ENCODE peak calls at places on chromosomes 2 and 18, in eight cellular contexts. One of them, this sample, is unnamed.

GRCh38 chr18:6785411-6785810 is 55.9 kb downstream of the ARHGAP28 start:
- DNase-seq in left ventricle myocardium inferior: no peak
- DNase-seq in AG09319: no peak
- DNase-seq in fibroblast of the aortic adventitia: no peak
- DNase-seq in prostate gland: no peak
- DNase-seq in RWPE1: no peak
- DNase-seq in cardiac muscle cell: no peak
- DNase-seq in A549: no peak
- DNase-seq in this sample: no peak

GRCh38 chr2:139439100-139439499 is 658.9 kb upstream of the NXPH2 start:
- DNase-seq in left ventricle myocardium inferior: no peak
- DNase-seq in AG09319: no peak
- DNase-seq in fibroblast of the aortic adventitia: no peak
- DNase-seq in prostate gland: no peak
- DNase-seq in RWPE1: no peak
- DNase-seq in cardiac muscle cell: no peak
- DNase-seq in A549: no peak
- DNase-seq in this sample: no peak

GRCh38 chr18:8791171-8791651 is 85.9 kb downstream of the MTCL1 start:
- DNase-seq in left ventricle myocardium inferior: no peak
- DNase-seq in AG09319: no peak
- DNase-seq in fibroblast of the aortic adventitia: peak
- DNase-seq in prostate gland: no peak
- DNase-seq in RWPE1: no peak
- DNase-seq in cardiac muscle cell: no peak
- DNase-seq in A549: no peak
- DNase-seq in this sample: no peak

GRCh38 chr2:28045676-28046351 is 155.3 kb downstream of the BABAM2 start:
- DNase-seq in left ventricle myocardium inferior: no peak
- DNase-seq in AG09319: no peak
- DNase-seq in fibroblast of the aortic adventitia: no peak
- DNase-seq in prostate gland: no peak
- DNase-seq in RWPE1: peak
- DNase-seq in cardiac muscle cell: no peak
- DNase-seq in A549: no peak
- DNase-seq in this sample: peak

GRCh38 chr2:203559640-203560039 is 24.5 kb upstream of the RAPH1 start:
- DNase-seq in left ventricle myocardium inferior: no peak
- DNase-seq in AG09319: no peak
- DNase-seq in fibroblast of the aortic adventitia: no peak
- DNase-seq in prostate gland: no peak
- DNase-seq in RWPE1: no peak
- DNase-seq in cardiac muscle cell: no peak
- DNase-seq in A549: no peak
- DNase-seq in this sample: no peak

GRCh38 chr2:121898483-121898882 is 143.0 kb downstream of the TSN start:
- DNase-seq in left ventricle myocardium inferior: no peak
- DNase-seq in AG09319: peak
- DNase-seq in fibroblast of the aortic adventitia: peak
- DNase-seq in prostate gland: no peak
- DNase-seq in RWPE1: peak
- DNase-seq in cardiac muscle cell: peak
- DNase-seq in A549: no peak
- DNase-seq in this sample: no peak

GRCh38 chr2:189982777-189983394 is 79.6 kb downstream of the MSTN start:
- DNase-seq in left ventricle myocardium inferior: no peak
- DNase-seq in AG09319: no peak
- DNase-seq in fibroblast of the aortic adventitia: peak
- DNase-seq in prostate gland: no peak
- DNase-seq in RWPE1: no peak
- DNase-seq in cardiac muscle cell: peak
- DNase-seq in A549: peak
- DNase-seq in this sample: no peak

GRCh38 chr18:79610461-79611039 is 69.1 kb upstream of the CTDP1 start:
- DNase-seq in left ventricle myocardium inferior: no peak
- DNase-seq in AG09319: no peak
- DNase-seq in fibroblast of the aortic adventitia: no peak
- DNase-seq in prostate gland: no peak
- DNase-seq in RWPE1: no peak
- DNase-seq in cardiac muscle cell: peak
- DNase-seq in A549: no peak
- DNase-seq in this sample: no peak

GRCh38 chr2:179020156-179020750 is 29.7 kb downstream of the CCDC141 start:
- DNase-seq in left ventricle myocardium inferior: no peak
- DNase-seq in AG09319: no peak
- DNase-seq in fibroblast of the aortic adventitia: peak
- DNase-seq in prostate gland: no peak
- DNase-seq in RWPE1: peak
- DNase-seq in cardiac muscle cell: peak
- DNase-seq in A549: peak
- DNase-seq in this sample: peak

GRCh38 chr2:189517847-189518535 is 62.6 kb downstream of the SLC40A1 start:
- DNase-seq in left ventricle myocardium inferior: no peak
- DNase-seq in AG09319: no peak
- DNase-seq in fibroblast of the aortic adventitia: peak
- DNase-seq in prostate gland: no peak
- DNase-seq in RWPE1: no peak
- DNase-seq in cardiac muscle cell: peak
- DNase-seq in A549: no peak
- DNase-seq in this sample: no peak

DNA sequence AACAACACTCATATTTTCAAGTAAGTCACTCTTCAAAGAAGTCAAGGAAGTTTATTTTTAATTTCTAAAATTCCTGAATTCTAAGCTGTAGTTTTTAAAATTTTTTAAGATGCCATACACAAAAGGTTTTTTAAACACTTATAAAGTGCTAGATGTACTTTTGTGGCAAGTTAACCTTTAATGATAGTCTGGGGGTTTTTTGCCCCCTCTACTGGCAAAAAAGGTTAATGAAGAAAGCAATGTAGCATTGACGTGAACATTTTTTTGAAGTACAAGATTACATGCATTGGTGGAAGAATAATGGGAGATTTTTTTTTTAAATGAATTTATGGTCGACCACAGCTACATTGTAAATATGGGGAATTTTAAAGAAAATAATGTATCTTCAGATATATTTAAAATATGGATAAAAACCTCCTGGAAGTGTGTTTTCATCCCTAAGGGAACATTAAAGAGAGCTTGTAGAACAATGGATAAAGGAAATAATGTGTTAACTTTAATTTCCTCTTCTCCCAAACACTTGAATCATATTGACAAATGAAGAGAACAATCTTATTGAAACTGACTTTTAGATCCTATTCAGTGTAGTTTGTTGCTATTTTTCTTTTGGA is 12.6 kb downstream of the ITPRID2 start:
- DNase-seq in left ventricle myocardium inferior: no peak
- DNase-seq in AG09319: no peak
- DNase-seq in fibroblast of the aortic adventitia: peak
- DNase-seq in prostate gland: no peak
- DNase-seq in RWPE1: peak
- DNase-seq in cardiac muscle cell: peak
- DNase-seq in A549: peak
- DNase-seq in this sample: no peak
- TF ChIP-seq CTCF in left ventricle myocardium inferior: peak
- TF ChIP-seq CTCF in AG09319: peak
- TF ChIP-seq CTCF in fibroblast of the aortic adventitia: peak
- TF ChIP-seq CTCF in prostate gland: peak
- TF ChIP-seq CTCF in RWPE1: peak
- TF ChIP-seq CTCF in cardiac muscle cell: peak
- TF ChIP-seq CTCF in A549: peak
- TF ChIP-seq CTCF in this sample: peak

GRCh38 chr18:34866739-34867138 is 156.6 kb downstream of the DTNA start:
- DNase-seq in left ventricle myocardium inferior: no peak
- DNase-seq in AG09319: no peak
- DNase-seq in fibroblast of the aortic adventitia: peak
- DNase-seq in prostate gland: no peak
- DNase-seq in RWPE1: no peak
- DNase-seq in cardiac muscle cell: peak
- DNase-seq in A549: no peak
- DNase-seq in this sample: no peak
- TF ChIP-seq CTCF in left ventricle myocardium inferior: peak
- TF ChIP-seq CTCF in AG09319: peak
- TF ChIP-seq CTCF in fibroblast of the aortic adventitia: peak
- TF ChIP-seq CTCF in prostate gland: no peak
- TF ChIP-seq CTCF in RWPE1: no peak
- TF ChIP-seq CTCF in cardiac muscle cell: peak
- TF ChIP-seq CTCF in A549: peak
- TF ChIP-seq CTCF in this sample: no peak

DNA sequence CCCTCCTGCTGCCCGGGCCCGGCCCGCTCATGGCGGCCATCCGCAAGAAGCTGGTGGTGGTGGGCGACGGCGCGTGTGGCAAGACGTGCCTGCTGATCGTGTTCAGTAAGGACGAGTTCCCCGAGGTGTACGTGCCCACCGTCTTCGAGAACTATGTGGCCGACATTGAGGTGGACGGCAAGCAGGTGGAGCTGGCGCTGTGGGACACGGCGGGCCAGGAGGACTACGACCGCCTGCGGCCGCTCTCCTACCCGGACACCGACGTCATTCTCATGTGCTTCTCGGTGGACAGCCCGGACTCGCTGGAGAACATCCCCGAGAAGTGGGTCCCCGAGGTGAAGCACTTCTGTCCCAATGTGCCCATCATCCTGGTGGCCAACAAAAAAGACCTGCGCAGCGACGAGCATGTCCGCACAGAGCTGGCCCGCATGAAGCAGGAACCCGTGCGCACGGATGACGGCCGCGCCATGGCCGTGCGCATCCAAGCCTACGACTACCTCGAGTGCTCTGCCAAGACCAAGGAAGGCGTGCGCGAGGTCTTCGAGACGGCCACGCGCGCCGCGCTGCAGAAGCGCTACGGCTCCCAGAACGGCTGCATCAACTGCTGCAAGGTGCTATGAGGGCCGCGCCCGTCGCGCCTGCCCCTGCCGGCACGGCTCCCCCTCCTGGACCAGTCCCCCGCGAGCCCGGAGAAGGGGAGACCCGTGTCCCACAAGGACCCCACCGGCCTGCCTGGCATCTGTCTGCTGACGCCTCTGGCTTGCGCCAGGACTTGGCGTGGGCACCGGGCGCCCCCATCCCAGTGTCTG is 767 bp downstream of the RHOB start:
- DNase-seq in left ventricle myocardium inferior: peak
- DNase-seq in AG09319: no peak
- DNase-seq in fibroblast of the aortic adventitia: peak
- DNase-seq in prostate gland: no peak
- DNase-seq in RWPE1: peak
- DNase-seq in cardiac muscle cell: peak
- DNase-seq in A549: peak
- DNase-seq in this sample: peak
- TF ChIP-seq CTCF in left ventricle myocardium inferior: no peak
- TF ChIP-seq CTCF in AG09319: no peak
- TF ChIP-seq CTCF in fibroblast of the aortic adventitia: no peak
- TF ChIP-seq CTCF in prostate gland: no peak
- TF ChIP-seq CTCF in RWPE1: no peak
- TF ChIP-seq CTCF in cardiac muscle cell: no peak
- TF ChIP-seq CTCF in A549: no peak
- TF ChIP-seq CTCF in this sample: no peak

DNA sequence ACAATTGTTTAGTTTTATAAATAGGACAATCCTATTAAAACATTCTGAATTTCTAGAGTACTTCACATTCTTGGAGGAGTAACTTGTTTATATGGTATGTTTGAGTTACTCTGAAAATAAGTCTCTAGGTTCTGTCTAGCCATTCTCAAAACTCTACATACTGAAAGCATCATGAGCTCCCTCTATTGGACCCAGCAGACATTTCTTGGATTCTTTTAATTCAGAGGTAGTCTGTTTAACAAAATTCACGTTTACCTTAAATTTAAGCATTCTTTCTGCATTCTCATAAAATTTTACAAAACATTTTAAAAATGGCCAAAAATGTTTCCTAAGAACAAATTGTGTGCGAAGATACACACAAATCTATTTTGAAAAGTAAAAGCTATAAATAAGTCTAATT is 15.3 kb downstream of the SP9 start:
- DNase-seq in left ventricle myocardium inferior: no peak
- DNase-seq in AG09319: no peak
- DNase-seq in fibroblast of the aortic adventitia: no peak
- DNase-seq in prostate gland: no peak
- DNase-seq in RWPE1: no peak
- DNase-seq in cardiac muscle cell: no peak
- DNase-seq in A549: peak
- DNase-seq in this sample: no peak
- TF ChIP-seq CTCF in left ventricle myocardium inferior: peak
- TF ChIP-seq CTCF in AG09319: peak
- TF ChIP-seq CTCF in fibroblast of the aortic adventitia: peak
- TF ChIP-seq CTCF in prostate gland: no peak
- TF ChIP-seq CTCF in RWPE1: peak
- TF ChIP-seq CTCF in cardiac muscle cell: peak
- TF ChIP-seq CTCF in A549: peak
- TF ChIP-seq CTCF in this sample: peak

DNA sequence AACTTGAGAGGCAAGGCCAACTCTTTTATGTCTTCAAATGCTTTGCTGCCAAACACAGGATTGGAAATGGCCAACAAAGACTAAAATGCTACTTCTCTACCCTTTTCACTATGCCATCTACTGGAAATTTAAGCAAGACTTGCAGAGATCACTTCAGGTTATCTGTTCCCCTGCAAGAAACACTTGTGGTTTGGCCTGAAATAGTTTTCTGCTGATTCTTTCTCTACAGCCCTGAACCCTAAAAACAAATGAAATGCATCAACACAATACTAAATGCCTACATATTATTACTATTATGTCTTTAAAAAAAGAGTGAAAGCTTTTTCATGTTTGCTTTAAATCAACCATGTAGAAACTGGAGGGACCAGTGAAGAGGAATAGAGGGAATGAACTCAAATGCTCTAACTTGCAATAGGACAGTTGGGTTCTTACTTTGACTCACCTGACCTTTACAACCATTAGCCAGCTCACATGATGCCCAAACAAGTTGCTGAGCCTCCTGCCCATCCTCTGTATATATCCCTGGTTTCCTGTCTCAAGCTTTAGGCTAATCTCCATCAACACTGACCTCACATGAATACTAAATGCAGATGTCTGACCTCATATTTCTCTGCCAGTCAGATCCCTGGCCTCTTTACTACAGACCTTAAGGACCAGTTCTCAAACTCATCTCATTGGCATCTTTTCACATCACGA is 17.5 kb upstream of the ADAM17 start:
- DNase-seq in left ventricle myocardium inferior: no peak
- DNase-seq in AG09319: no peak
- DNase-seq in fibroblast of the aortic adventitia: peak
- DNase-seq in prostate gland: no peak
- DNase-seq in RWPE1: no peak
- DNase-seq in cardiac muscle cell: no peak
- DNase-seq in A549: no peak
- DNase-seq in this sample: no peak
- TF ChIP-seq CTCF in left ventricle myocardium inferior: no peak
- TF ChIP-seq CTCF in AG09319: no peak
- TF ChIP-seq CTCF in fibroblast of the aortic adventitia: no peak
- TF ChIP-seq CTCF in prostate gland: no peak
- TF ChIP-seq CTCF in RWPE1: no peak
- TF ChIP-seq CTCF in cardiac muscle cell: no peak
- TF ChIP-seq CTCF in A549: no peak
- TF ChIP-seq CTCF in this sample: no peak